ENCODE peak calls at places on chromosomes 16 and 17, in four cellular contexts. M is K562, Y is GM12878, Z is HepG2. U is an unnamed sample.

GRCh38 chr17:16273499-16273898 is 56.5 kb downstream of the PIGL start:
- DNase-seq in M (peak), Y (no peak), Z (no peak), U (no peak)

GRCh38 chr17:67376892-67377726 is at the start of gene PITPNC1:
- DNase-seq in Y (no peak), M (peak), Z (peak), U (peak)

GRCh38 chr17:50481648-50482047 is 3.0 kb downstream of the RSAD1 start:
- DNase-seq in M (no peak), Z (no peak), Y (no peak), U (no peak)

GRCh38 chr17:83191388-83192160 is 112.2 kb downstream of the METRNL start:
- DNase-seq in Z (no peak), Y (no peak), M (no peak), U (no peak)

GRCh38 chr17:22512997-22513538 is 820.7 kb downstream of the KCNJ18 start:
- DNase-seq in Y (no peak), Z (no peak), M (peak), U (peak)

GRCh38 chr17:9842057-9842758 is 16.5 kb downstream of the GLP2R start:
- DNase-seq in Y (no peak), Z (peak), M (no peak), U (no peak)

GRCh38 chr16:21235199-21235585 is 1.7 kb downstream of the ANKS4B start:
- DNase-seq in Z (no peak), M (peak), Y (no peak), U (no peak)

GRCh38 chr16:81564368-81565060 is 119.9 kb downstream of the CMIP start:
- DNase-seq in Y (no peak), M (no peak), Z (no peak), U (no peak)

GRCh38 chr17:65074778-65075250 is 18.3 kb upstream of the GNA13 start:
- DNase-seq in Z (peak), M (peak), Y (no peak), U (peak)

GRCh38 chr16:79797486-79797885 is 196.9 kb upstream of the MAF start:
- DNase-seq in M (no peak), Z (no peak), Y (no peak), U (no peak)

GRCh38 chr16:11738742-11739544 is 3.7 kb downstream of the TXNDC11 start:
- DNase-seq in Y (no peak), M (no peak), Z (no peak), U (no peak)

GRCh38 chr16:49523435-49524159 is 150.0 kb downstream of the C16orf78 start:
- DNase-seq in Z (no peak), Y (no peak), M (no peak), U (no peak)

GRCh38 chr16:22721497-22722100 is 92.4 kb upstream of the HS3ST2 start:
- DNase-seq in M (no peak), Z (no peak), Y (no peak), U (peak)

GRCh38 chr17:30323262-30323894 is 10.5 kb downstream of the TMIGD1 start:
- DNase-seq in M (no peak), Y (no peak), Z (no peak), U (no peak)

GRCh38 chr17:6422654-6423241 is 12.2 kb downstream of the AIPL1 start:
- DNase-seq in Z (no peak), M (no peak), Y (no peak), U (no peak)

GRCh38 chr17:82257473-82257872 is 16.0 kb downstream of the CSNK1D start:
- DNase-seq in Z (no peak), M (no peak), Y (no peak), U (peak)

GRCh38 chr17:79955167-79955549 is 80.5 kb downstream of the TBC1D16 start:
- DNase-seq in Z (no peak), Y (no peak), M (no peak), U (peak)

GRCh38 chr16:50613281-50613991 is 65.2 kb downstream of the NKD1 start:
- DNase-seq in Y (no peak), Z (no peak), M (no peak), U (no peak)

GRCh38 chr17:12070561-12070960 is 49.9 kb downstream of the MAP2K4 start:
- DNase-seq in Z (no peak), Y (no peak), M (no peak), U (no peak)

GRCh38 chr16:27756206-27756970 is 206.4 kb downstream of the KATNIP start:
- DNase-seq in Y (no peak), Z (no peak), M (peak), U (no peak)

GRCh38 chr16:82391690-82392089 is 221.7 kb upstream of the MPHOSPH6 start:
- DNase-seq in Y (no peak), M (no peak), Z (no peak), U (no peak)

GRCh38 chr16:12184419-12184831 is 207.9 kb downstream of the SNX29 start:
- DNase-seq in M (no peak), Y (no peak), Z (no peak), U (no peak)

GRCh38 chr17:57213180-57213825 is 43.0 kb upstream of the MSI2 start:
- DNase-seq in Y (no peak), M (peak), Z (no peak), U (no peak)

GRCh38 chr17:78012428-78012827 is 53.9 kb downstream of the TNRC6C start:
- DNase-seq in Y (no peak), M (no peak), Z (no peak), U (no peak)

GRCh38 chr17:77404812-77405581 is 264.2 kb downstream of the SEC14L1 start:
- DNase-seq in Z (no peak), M (no peak), Y (peak), U (no peak)

GRCh38 chr16:73730496-73731090 is 566.0 kb upstream of the PSMD7 start:
- DNase-seq in M (peak), Z (no peak), Y (no peak), U (no peak)

GRCh38 chr17:49183341-49183740 is 27.0 kb downstream of the GNGT2 start:
- DNase-seq in Z (no peak), M (no peak), Y (no peak), U (no peak)

GRCh38 chr16:56610017-56610608 is 1.7 kb downstream of the MT2A start:
- DNase-seq in M (no peak), Z (peak), Y (peak), U (no peak)

GRCh38 chr16:9859706-9860105 is 322.5 kb downstream of the GRIN2A start:
- DNase-seq in Z (no peak), Y (no peak), M (no peak), U (no peak)

GRCh38 chr16:1474796-1475551 is at the start of gene CLCN7:
- DNase-seq in Y (no peak), Z (peak), M (peak), U (peak)

GRCh38 chr17:37273419-37274051 is 102.2 kb upstream of the C17orf78 start:
- DNase-seq in Z (no peak), Y (no peak), M (peak), U (peak)

GRCh38 chr17:50133028-50133768 is 3.2 kb upstream of the SAMD14 start:
- DNase-seq in Z (peak), M (no peak), Y (no peak), U (peak)

GRCh38 chr17:76240461-76241204 is at the start of gene RNF157:
- DNase-seq in Z (peak), M (peak), Y (no peak), U (peak)
- TF ChIP-seq NFIC in Z (no peak), M (no peak), Y (no peak), U (no peak)

DNA sequence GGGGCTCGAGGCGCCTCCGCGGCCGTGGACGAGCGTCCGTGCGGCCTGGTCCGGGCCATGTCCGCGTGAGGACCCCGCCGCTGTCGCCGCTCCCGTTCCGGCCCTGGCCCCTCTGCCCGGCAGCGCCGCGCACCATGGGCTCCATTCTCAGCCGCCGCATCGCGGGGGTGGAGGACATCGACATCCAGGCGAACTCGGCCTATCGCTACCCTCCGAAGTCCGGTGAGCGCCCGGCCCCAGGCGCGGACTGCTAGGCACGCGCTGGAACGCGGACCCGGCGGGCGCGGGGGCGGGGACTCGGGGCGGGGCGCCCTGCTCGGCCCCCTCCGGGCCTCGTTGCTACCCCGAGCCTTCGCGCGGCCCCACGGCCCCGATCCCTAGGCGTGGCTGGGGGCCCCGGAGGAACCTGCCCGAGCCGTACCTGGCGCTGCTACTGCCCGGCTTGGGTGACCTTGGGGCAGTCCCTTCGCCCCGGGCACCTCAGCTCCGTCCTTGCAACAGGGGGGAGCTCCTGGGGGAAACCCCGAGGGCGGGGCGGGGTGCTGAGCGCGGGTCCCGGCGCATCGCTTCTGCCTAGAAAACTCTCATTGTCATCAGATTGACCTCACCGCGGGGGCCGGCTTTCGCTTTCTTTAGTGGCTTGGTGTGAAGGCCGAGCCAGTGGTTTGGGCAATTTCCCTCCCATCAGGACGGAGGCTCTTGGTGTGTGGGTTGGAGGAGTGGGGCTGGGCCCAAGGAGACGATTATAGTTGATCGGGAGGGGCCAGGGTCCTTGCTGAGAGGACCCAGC is 396 bp downstream of the MGRN1 start:
- DNase-seq in Y (peak), M (peak), Z (peak), U (no peak)
- TF ChIP-seq SIN3A in Y (no peak), M (peak), Z (peak), U (no peak)

GRCh38 chr16:86016201-86016965 is 117.4 kb downstream of the IRF8 start:
- DNase-seq in M (peak), Y (peak), Z (peak), U (peak)
- TF ChIP-seq NFIC in M (no peak), Y (no peak), Z (no peak), U (no peak)

DNA sequence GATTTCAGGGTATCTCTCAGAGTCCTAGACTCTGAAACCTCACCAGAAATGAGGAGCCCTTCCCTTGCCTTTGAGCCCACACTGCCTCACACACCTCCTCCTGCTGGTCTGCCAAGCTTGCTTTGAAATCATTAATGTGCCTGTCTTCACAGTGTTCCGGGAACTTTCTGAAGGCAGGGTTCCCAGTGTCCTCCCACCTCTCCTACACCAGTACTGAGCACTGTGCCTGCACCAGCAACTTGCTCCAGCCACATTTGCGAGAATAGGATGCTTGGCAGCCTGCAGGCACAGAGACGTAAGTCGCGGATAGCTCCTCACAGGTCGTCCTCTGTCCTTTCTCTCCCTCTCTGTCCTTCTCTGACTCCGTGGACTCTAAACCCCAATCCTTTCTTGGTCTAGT is 408.4 kb upstream of the EEF2KMT start:
- DNase-seq in Y (no peak), Z (no peak), M (no peak), U (no peak)
- TF ChIP-seq SIN3A in Y (no peak), Z (no peak), M (no peak), U (no peak)

U was measured in SK-N-SH.